ENCODE peak calls at places on chromosomes 6 and 20, in ten cellular contexts. U, D, V, Z, J, R, Y, C, E and L are unnamed samples.

GRCh38 chr6:169752074-169752623 is 727 bp downstream of the ERMARD start:
- DNase-seq in U (no peak), D (no peak), V (no peak), Z (no peak), J (no peak), R (no peak), Y (no peak), C (no peak), E (no peak), L (no peak)

GRCh38 chr6:155224031-155224451 is 39.8 kb upstream of the CLDN20 start:
- DNase-seq in U (no peak), D (peak), V (no peak), Z (no peak), J (peak), R (no peak), Y (no peak), C (no peak), E (peak), L (no peak)

GRCh38 chr6:15927531-15928230 is 201.2 kb upstream of the MYLIP start:
- DNase-seq in U (no peak), D (no peak), V (no peak), Z (no peak), J (no peak), R (no peak), Y (no peak), C (no peak), E (no peak), L (no peak)

GRCh38 chr6:92047886-92048285 is 1371.5 kb downstream of the EPHA7 start:
- DNase-seq in U (no peak), D (no peak), V (no peak), Z (no peak), J (no peak), R (no peak), Y (no peak), C (no peak), E (no peak), L (no peak)

GRCh38 chr6:4664117-4664626 is 112.0 kb upstream of the CDYL start:
- DNase-seq in U (no peak), D (no peak), V (no peak), Z (peak), J (peak), R (no peak), Y (no peak), C (peak), E (peak), L (no peak)

GRCh38 chr6:39776581-39776980 is 15.6 kb upstream of the DAAM2 start:
- DNase-seq in U (no peak), D (no peak), V (no peak), Z (no peak), J (no peak), R (no peak), Y (no peak), C (no peak), E (no peak), L (no peak)

GRCh38 chr6:104896914-104897313 is 37.2 kb upstream of the HACE1 start:
- DNase-seq in U (no peak), D (no peak), V (no peak), Z (no peak), J (no peak), R (no peak), Y (no peak), C (no peak), E (no peak), L (no peak)

GRCh38 chr6:41732601-41733348 is 2.6 kb downstream of the TFEB start:
- DNase-seq in U (no peak), D (peak), V (no peak), Z (no peak), J (no peak), R (no peak), Y (peak), C (no peak), E (no peak), L (no peak)

GRCh38 chr20:44581515-44581914 is 864 bp upstream of the PKIG start:
- DNase-seq in U (no peak), D (no peak), V (no peak), Z (no peak), J (no peak), R (no peak), Y (no peak), C (no peak), E (no peak), L (no peak)

GRCh38 chr20:39129523-39129922 is 167.4 kb downstream of the DHX35 start:
- DNase-seq in U (no peak), D (no peak), V (no peak), Z (no peak), J (no peak), R (no peak), Y (no peak), C (no peak), E (no peak), L (no peak)

GRCh38 chr20:32832664-32833063 is 12.9 kb downstream of the MAPRE1 start:
- DNase-seq in U (no peak), D (no peak), V (no peak), Z (no peak), J (no peak), R (no peak), Y (no peak), C (no peak), E (no peak), L (no peak)

GRCh38 chr6:111837007-111837406 is 36.2 kb downstream of the FYN start:
- DNase-seq in U (no peak), D (no peak), V (no peak), Z (no peak), J (no peak), R (no peak), Y (no peak), C (no peak), E (no peak), L (no peak)

GRCh38 chr6:9540534-9541126 is 874.2 kb downstream of the TFAP2A start:
- DNase-seq in U (no peak), D (peak), V (no peak), Z (no peak), J (peak), R (peak), Y (peak), C (no peak), E (no peak), L (no peak)

GRCh38 chr20:44074252-44075151 is 112.5 kb downstream of the JPH2 start:
- DNase-seq in U (peak), D (no peak), V (no peak), Z (peak), J (peak), R (no peak), Y (no peak), C (peak), E (no peak), L (no peak)

GRCh38 chr6:126886106-126886505 is 232.4 kb upstream of the RSPO3 start:
- DNase-seq in U (no peak), D (no peak), V (no peak), Z (no peak), J (no peak), R (no peak), Y (no peak), C (no peak), E (no peak), L (no peak)

GRCh38 chr20:15406072-15406471 is 1068.7 kb upstream of the FLRT3 start:
- DNase-seq in U (no peak), D (no peak), V (no peak), Z (no peak), J (no peak), R (no peak), Y (no peak), C (no peak), E (no peak), L (no peak)

GRCh38 chr6:474454-475185 is 83.1 kb downstream of the IRF4 start:
- DNase-seq in U (no peak), D (peak), V (no peak), Z (no peak), J (no peak), R (peak), Y (no peak), C (no peak), E (no peak), L (no peak)

GRCh38 chr6:87391334-87391733 is 16.4 kb upstream of the CFAP206 start:
- DNase-seq in U (no peak), D (no peak), V (peak), Z (no peak), J (peak), R (peak), Y (peak), C (no peak), E (no peak), L (no peak)

GRCh38 chr6:157244780-157245179 is 78.5 kb downstream of the TMEM242 start:
- DNase-seq in U (no peak), D (no peak), V (no peak), Z (no peak), J (no peak), R (no peak), Y (no peak), C (no peak), E (no peak), L (peak)

GRCh38 chr6:95087394-95088097 is 489.8 kb upstream of the MANEA start:
- DNase-seq in U (no peak), D (no peak), V (no peak), Z (no peak), J (peak), R (no peak), Y (no peak), C (no peak), E (no peak), L (no peak)

GRCh38 chr20:43650997-43651525 is 15.9 kb upstream of the MYBL2 start:
- DNase-seq in U (no peak), D (no peak), V (no peak), Z (no peak), J (no peak), R (no peak), Y (no peak), C (no peak), E (no peak), L (no peak)

GRCh38 chr20:41798926-41799502 is 180.8 kb upstream of the CHD6 start:
- DNase-seq in U (no peak), D (no peak), V (no peak), Z (no peak), J (no peak), R (no peak), Y (no peak), C (no peak), E (no peak), L (no peak)

GRCh38 chr6:31907158-31907813 is 5.4 kb upstream of the ZBTB12 start:
- DNase-seq in U (no peak), D (no peak), V (no peak), Z (no peak), J (no peak), R (no peak), Y (no peak), C (peak), E (peak), L (no peak)

GRCh38 chr20:50399917-50400704 is 110.1 kb upstream of the PTPN1 start:
- DNase-seq in U (no peak), D (no peak), V (no peak), Z (no peak), J (no peak), R (no peak), Y (no peak), C (no peak), E (no peak), L (no peak)
- TF ChIP-seq CTCF in U (no peak), D (no peak), V (no peak), Z (peak), J (no peak), R (no peak), Y (no peak), C (no peak), E (no peak), L (peak)

GRCh38 chr6:106380407-106380806 is 19.9 kb downstream of the CRYBG1 start:
- DNase-seq in U (no peak), D (no peak), V (no peak), Z (no peak), J (no peak), R (no peak), Y (no peak), C (no peak), E (no peak), L (no peak)
- TF ChIP-seq CTCF in U (no peak), D (no peak), V (no peak), Z (no peak), J (no peak), R (no peak), Y (no peak), C (no peak), E (no peak), L (no peak)

GRCh38 chr6:101645770-101646169 is 252.3 kb downstream of the GRIK2 start:
- DNase-seq in U (no peak), D (no peak), V (no peak), Z (no peak), J (no peak), R (no peak), Y (no peak), C (no peak), E (no peak), L (no peak)
- TF ChIP-seq CTCF in U (no peak), D (no peak), V (no peak), Z (no peak), J (peak), R (no peak), Y (no peak), C (no peak), E (no peak), L (peak)

GRCh38 chr20:6384956-6385355 is 262.1 kb upstream of the FERMT1 start:
- DNase-seq in U (no peak), D (no peak), V (no peak), Z (no peak), J (no peak), R (no peak), Y (no peak), C (no peak), E (no peak), L (no peak)

GRCh38 chr20:6384368-6384767 is 261.5 kb upstream of the FERMT1 start:
- DNase-seq in U (no peak), D (no peak), V (no peak), Z (no peak), J (no peak), R (no peak), Y (no peak), C (no peak), E (no peak), L (no peak)

DNA sequence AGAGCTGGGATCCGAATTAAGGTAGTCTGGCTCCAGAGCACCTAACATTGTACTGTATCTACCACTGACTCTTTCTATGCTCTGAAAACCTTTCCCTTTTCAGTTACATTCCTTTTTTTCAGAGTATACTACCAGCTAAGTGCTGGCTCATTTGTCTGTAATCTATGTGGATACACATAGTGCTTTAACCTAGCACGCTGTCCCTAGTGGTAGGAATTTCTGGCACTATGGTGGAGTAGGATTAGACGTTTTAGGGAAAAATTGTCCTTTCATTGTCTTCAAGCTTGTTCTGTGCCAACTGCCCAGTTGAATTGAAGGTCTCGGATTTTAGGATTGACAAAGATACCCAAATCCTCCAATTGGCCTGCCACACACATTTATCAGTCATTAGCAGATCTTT is 259.1 kb upstream of the FERMT1 start:
- DNase-seq in U (no peak), D (no peak), V (no peak), Z (no peak), J (no peak), R (no peak), Y (no peak), C (no peak), E (no peak), L (no peak)
- TF ChIP-seq CTCF in U (peak), D (no peak), V (peak), Z (peak), J (peak), R (peak), Y (no peak), C (peak), E (no peak), L (no peak)

DNA sequence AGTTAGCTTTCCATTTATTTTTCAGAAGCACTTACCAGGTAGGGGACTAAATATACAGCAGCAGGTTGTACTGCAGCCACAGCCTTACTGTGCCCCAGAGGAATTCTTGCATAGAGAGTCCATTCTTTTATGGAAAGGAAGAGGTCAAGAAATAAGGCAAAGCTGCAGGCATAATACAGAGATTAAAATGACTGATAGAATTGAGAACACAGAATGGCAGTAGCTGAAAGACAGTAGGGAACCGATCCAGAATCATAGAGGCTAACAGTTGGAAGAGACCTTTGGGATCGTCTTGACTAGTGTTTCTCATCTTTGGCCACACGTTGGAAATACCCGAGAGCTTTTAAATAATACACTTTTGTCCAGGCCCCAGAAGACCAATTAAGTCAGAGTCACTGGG is 492.6 kb upstream of the SOX4 start:
- DNase-seq in U (no peak), D (no peak), V (no peak), Z (no peak), J (no peak), R (no peak), Y (no peak), C (no peak), E (no peak), L (no peak)
- TF ChIP-seq CTCF in U (no peak), D (no peak), V (no peak), Z (no peak), J (no peak), R (no peak), Y (no peak), C (no peak), E (no peak), L (no peak)